ENCODE peak calls at places on chromosomes 12 and 14, in seven cellular contexts. K is effector memory CD4-positive, alpha-beta T cell; J is lower lobe of right lung; P is uterus; A is small intestine; V is PC-3; B is pancreas. X is an unnamed sample.

GRCh38 chr14:32202468-32202865 is 602 bp downstream of the RNU6-8 start:
- DNase-seq in V (peak; percentile 30), B (no peak), J (no peak), P (no peak), A (no peak), K (no peak), X (no peak)

GRCh38 chr12:70031046-70031445 is 206.0 kb downstream of the MYRFL start:
- DNase-seq in A (no peak), V (no peak), J (no peak), P (no peak), B (no peak), K (no peak), X (no peak)

GRCh38 chr14:51604078-51604477 is 47.6 kb upstream of the FRMD6 start:
- DNase-seq in J (no peak), P (no peak), K (no peak), B (no peak), A (no peak), V (no peak), X (no peak)

GRCh38 chr14:51093371-51094281 is 1.3 kb downstream of the TRIM9 start:
- DNase-seq in J (no peak), B (peak; percentile 18), P (peak; percentile 44), V (no peak), K (no peak), A (no peak), X (peak; percentile 25)

GRCh38 chr12:12376636-12377448 is 20.0 kb downstream of the BORCS5 start:
- DNase-seq in V (peak; percentile 81), B (no peak), J (no peak), K (no peak), A (peak; percentile 88), P (no peak), X (no peak)

GRCh38 chr12:11228268-11228879 is 41.1 kb downstream of the PRB3 start:
- DNase-seq in K (no peak), B (no peak), P (no peak), V (peak; percentile 68), A (peak; percentile 26), J (no peak), X (no peak)

GRCh38 chr12:145369-145960 is 68.5 kb downstream of the SLC6A12 start:
- DNase-seq in P (no peak), K (no peak), V (no peak), A (peak; percentile 67), B (no peak), J (no peak), X (no peak)

GRCh38 chr12:47033081-47033480 is 46.3 kb upstream of the PCED1B start:
- DNase-seq in P (peak; percentile 52), J (peak; percentile 61), K (no peak), A (no peak), B (no peak), V (no peak), X (no peak)

GRCh38 chr14:85546390-85546789 is 16.4 kb downstream of the FLRT2 start:
- DNase-seq in V (no peak), J (no peak), A (no peak), K (no peak), B (no peak), P (no peak), X (no peak)

GRCh38 chr12:48882325-48882687 is 16.6 kb upstream of the RND1 start:
- DNase-seq in B (peak; percentile 26), V (peak; percentile 56), K (no peak), P (no peak), A (no peak), J (no peak), X (no peak)

GRCh38 chr14:80784824-80785223 is 156.7 kb downstream of the CEP128 start:
- DNase-seq in P (no peak), J (no peak), K (no peak), B (no peak), A (no peak), V (no peak), X (no peak)

GRCh38 chr12:104571328-104571727 is 114.6 kb downstream of the CHST11 start:
- DNase-seq in B (no peak), J (no peak), A (no peak), K (no peak), V (no peak), P (no peak), X (no peak)

GRCh38 chr12:105839629-105840127 is 299.1 kb downstream of the NUAK1 start:
- DNase-seq in A (no peak), J (no peak), V (no peak), P (no peak), K (no peak), B (no peak), X (no peak)

GRCh38 chr12:106767954-106768501 is 6.5 kb upstream of the RIC8B start:
- DNase-seq in A (no peak), V (no peak), K (no peak), J (no peak), P (no peak), B (peak; percentile 49), X (no peak)

GRCh38 chr12:113194971-113195391 is 9.5 kb downstream of the RITA1 start:
- DNase-seq in V (no peak), J (no peak), P (no peak), K (no peak), A (no peak), B (no peak), X (no peak)

GRCh38 chr14:53295985-53296582 is 143.0 kb upstream of the DDHD1 start:
- DNase-seq in J (no peak), P (no peak), V (peak; percentile 67), A (peak; percentile 20), K (no peak), B (no peak), X (no peak)

GRCh38 chr14:23053426-23053825 is 3.9 kb downstream of the CDH24 start:
- DNase-seq in V (no peak), K (no peak), J (no peak), P (no peak), B (no peak), A (no peak), X (no peak)

GRCh38 chr12:113980537-113981337 is 14.6 kb upstream of the RBM19 start:
- DNase-seq in K (no peak), V (peak; percentile 80), P (peak; percentile 24), B (peak; percentile 20), A (peak; percentile 66), J (no peak), X (no peak)

GRCh38 chr12:88781909-88782308 is 201.6 kb upstream of the KITLG start:
- DNase-seq in K (no peak), A (no peak), B (no peak), J (no peak), V (no peak), P (no peak), X (no peak)

GRCh38 chr12:100138048-100138907 is 4.4 kb downstream of the BLTP3B start:
- DNase-seq in V (peak; percentile 45), P (no peak), A (no peak), K (no peak), B (no peak), J (no peak), X (no peak)

GRCh38 chr12:45415393-45415817 is 199.5 kb downstream of the ANO6 start:
- DNase-seq in V (peak; percentile 99), P (peak; percentile 32), B (peak; percentile 19), K (no peak), J (no peak), A (peak; percentile 6), X (no peak)

GRCh38 chr14:66009104-66009503 is 477.1 kb upstream of the CCDC196 start:
- DNase-seq in V (peak; percentile 55), P (no peak), J (no peak), K (no peak), B (no peak), A (no peak), X (no peak)

GRCh38 chr12:92582466-92582865 is 120.3 kb upstream of the PLEKHG7 start:
- DNase-seq in J (no peak), K (no peak), A (no peak), P (no peak), V (no peak), B (no peak), X (no peak)

GRCh38 chr12:129459886-129460285 is 443.9 kb downstream of the TMEM132D start:
- DNase-seq in B (no peak), A (no peak), K (no peak), V (no peak), J (no peak), P (no peak), X (no peak)

GRCh38 chr12:102675672-102676071 is 195.3 kb upstream of the IGF1 start:
- DNase-seq in V (no peak), J (no peak), A (no peak), B (no peak), K (no peak), P (no peak), X (no peak)

GRCh38 chr12:12327802-12328201 is 22.2 kb downstream of the MANSC1 start:
- DNase-seq in K (no peak), A (peak; percentile 72), P (peak; percentile 8), B (no peak), V (peak; percentile 68), J (no peak), X (no peak)

DNA sequence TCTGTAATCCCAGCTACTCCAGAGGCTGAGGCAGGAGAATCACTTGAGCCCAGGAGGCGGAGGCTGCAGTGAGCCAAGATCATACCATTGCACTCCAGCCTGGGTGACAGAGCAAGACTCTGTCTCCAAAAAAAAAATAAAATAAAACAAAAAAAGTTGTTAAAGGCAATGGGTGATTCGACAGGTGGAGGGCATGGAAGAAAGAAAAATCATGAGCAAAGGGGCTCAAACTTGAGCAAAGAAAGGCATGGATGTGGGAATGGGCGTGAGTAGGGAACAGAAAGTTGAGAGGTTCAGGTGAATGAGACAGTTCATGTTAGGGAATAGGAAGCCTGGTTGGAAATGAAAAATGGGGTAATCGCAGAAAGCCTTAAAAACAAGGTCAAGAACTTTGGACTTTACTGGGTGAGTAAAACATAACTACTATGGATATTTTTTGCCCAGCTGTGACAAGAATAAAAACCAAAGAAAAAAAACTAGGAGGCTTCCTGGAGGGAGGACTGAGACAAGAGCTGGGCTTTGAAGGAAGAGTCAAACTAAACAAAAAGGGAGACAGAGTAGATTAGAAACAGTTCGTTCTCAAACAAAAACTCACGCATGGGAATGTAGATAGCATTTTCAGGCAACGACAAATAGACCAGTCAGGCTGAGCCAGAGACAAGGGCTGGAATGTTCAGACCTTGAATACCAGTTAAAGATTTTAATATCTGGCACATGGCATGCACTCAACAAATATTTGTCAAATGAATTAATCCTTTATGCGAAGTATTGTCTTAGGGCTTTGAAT is 18.8 kb downstream of the PYM1 start:
- DNase-seq in B (no peak), A (no peak), V (peak; percentile 42), J (no peak), K (no peak), P (no peak), X (peak; percentile 3)
- H3K4me3 ChIP-seq in B (no peak overlapping the region), A (no peak overlapping the region), V (no peak overlapping the region), J (no peak overlapping the region), K (no peak overlapping the region), P (no peak overlapping the region), X (no peak overlapping the region)

GRCh38 chr12:56243731-56244181 is 13.9 kb downstream of the SLC39A5 start:
- DNase-seq in V (no peak), A (no peak), P (no peak), K (no peak), B (peak; percentile 78), J (no peak), X (no peak)
- H3K36me3 ChIP-seq in V (peaks cover 39% of the 10 kb centered on the region), A (peaks cover 49% of the 10 kb centered on the region), P (no peaks in the 10 kb centered on the region), K (peaks cover 89% of the 10 kb centered on the region), B (peaks cover 53% of the 10 kb centered on the region), J (peaks cover 96% of the 10 kb centered on the region), X (peaks cover 3% of the 10 kb centered on the region)

GRCh38 chr12:22577667-22578066 is 33.3 kb upstream of the C2CD5 start:
- DNase-seq in A (no peak), P (no peak), V (peak; percentile 33), J (no peak), K (no peak), B (no peak), X (no peak)
- H3K4me3 ChIP-seq in A (no peak overlapping the region), P (no peak overlapping the region), V (no peak overlapping the region), J (no peak overlapping the region), K (no peak overlapping the region), B (no peak overlapping the region), X (no peak overlapping the region)

GRCh38 chr12:131994589-131994988 is 44.8 kb downstream of the EP400 start:
- DNase-seq in V (no peak), A (no peak), K (no peak), J (no peak), P (no peak), B (no peak), X (no peak)
- H3K36me3 ChIP-seq in V (peaks cover 55% of the 10 kb centered on the region), A (peaks cover 7% of the 10 kb centered on the region), K (peaks cover 63% of the 10 kb centered on the region), J (peaks cover 87% of the 10 kb centered on the region), P (no peaks in the 10 kb centered on the region), B (peaks cover 50% of the 10 kb centered on the region), X (no peaks in the 10 kb centered on the region)

X was measured in ovary.